ENCODE peak calls at places on chromosomes 16 and 17, in five cellular contexts. C is body of pancreas; D is GM06990; X is neural progenitor cell; L is CD8-positive, alpha-beta T cell. E is an unnamed sample.

GRCh38 chr16:26281681-26282080 is 589.9 kb downstream of the HS3ST4 start:
- DNase-seq in L (no peak), C (no peak), X (no peak), D (no peak), E (no peak)

GRCh38 chr16:89038811-89039735 is 54.6 kb upstream of the ACSF3 start:
- DNase-seq in L (no peak), C (no peak), X (no peak), D (no peak), E (no peak)

GRCh38 chr16:14405611-14406537 is 224.2 kb downstream of the PARN start:
- DNase-seq in X (peak), C (no peak), D (peak), L (no peak), E (peak)

GRCh38 chr17:17366941-17367885 is 64.0 kb downstream of the NT5M start:
- DNase-seq in D (no peak), X (peak), C (no peak), L (no peak), E (no peak)

GRCh38 chr17:20156196-20157077 is 147.3 kb downstream of the SPECC1 start:
- DNase-seq in C (peak), X (peak), D (peak), L (no peak), E (peak)

GRCh38 chr16:56475226-56475625 is 23.9 kb downstream of the OGFOD1 start:
- DNase-seq in X (no peak), D (no peak), C (no peak), L (no peak), E (no peak)

GRCh38 chr17:56185905-56186783 is 32.9 kb downstream of the ANKFN1 start:
- DNase-seq in L (no peak), X (no peak), D (no peak), C (no peak), E (no peak)

GRCh38 chr17:30345527-30346075 is 11.7 kb upstream of the TMIGD1 start:
- DNase-seq in D (no peak), L (no peak), X (no peak), C (peak), E (no peak)

GRCh38 chr17:309361-309888 is 43.2 kb downstream of the RPH3AL start:
- DNase-seq in L (no peak), C (peak), D (peak), X (peak), E (no peak)

GRCh38 chr17:42251115-42251514 is 25.1 kb downstream of the STAT5B start:
- DNase-seq in L (no peak), X (no peak), C (no peak), D (no peak), E (no peak)

GRCh38 chr17:36195474-36196098 is 972 bp downstream of the CCL3L1 start:
- DNase-seq in X (no peak), C (no peak), L (no peak), D (no peak), E (no peak)

GRCh38 chr17:4998027-4998665 is 396 bp downstream of the KIF1C start:
- DNase-seq in C (peak), D (peak), X (peak), L (no peak), E (no peak)

GRCh38 chr16:85563515-85564276 is 49.4 kb upstream of the GSE1 start:
- DNase-seq in D (no peak), X (no peak), C (peak), L (no peak), E (no peak)

GRCh38 chr16:53546988-53547391 is 44.0 kb upstream of the AKTIP start:
- DNase-seq in X (peak), C (no peak), D (no peak), L (no peak), E (no peak)

GRCh38 chr17:36792849-36793248 is 144.4 kb upstream of the LHX1 start:
- DNase-seq in L (no peak), C (no peak), D (no peak), X (no peak), E (no peak)

GRCh38 chr16:56189990-56190902 is 1.0 kb upstream of the GNAO1 start:
- DNase-seq in L (no peak), X (peak), C (no peak), D (no peak), E (no peak)

GRCh38 chr17:3768786-3769185 is 32.2 kb downstream of the ITGAE start:
- DNase-seq in C (no peak), L (no peak), X (no peak), D (no peak), E (no peak)

GRCh38 chr16:4860727-4861342 is 13.6 kb downstream of the UBN1 start:
- DNase-seq in X (no peak), L (no peak), C (no peak), D (no peak), E (no peak)

GRCh38 chr17:64147110-64148016 is 17.4 kb upstream of the ERN1 start:
- DNase-seq in C (no peak), D (no peak), L (no peak), X (no peak), E (no peak)

GRCh38 chr16:79484237-79484636 is 116.3 kb downstream of the MAF start:
- DNase-seq in L (no peak), C (no peak), D (no peak), X (no peak), E (no peak)

GRCh38 chr17:57651996-57652395 is 93.1 kb downstream of the CCDC182 start:
- DNase-seq in X (no peak), C (no peak), D (no peak), L (no peak), E (no peak)

GRCh38 chr16:31529398-31530312 is 2.0 kb downstream of the AHSP start:
- DNase-seq in C (peak), L (no peak), D (no peak), X (peak), E (no peak)

GRCh38 chr17:2120550-2121335 is 65.8 kb downstream of the HIC1 start:
- DNase-seq in C (no peak), L (no peak), D (no peak), X (no peak), E (no peak)

GRCh38 chr17:2123467-2124251 is 68.8 kb downstream of the HIC1 start:
- DNase-seq in D (peak), C (no peak), L (no peak), X (peak), E (peak)

GRCh38 chr17:2125013-2125535 is 70.2 kb downstream of the HIC1 start:
- DNase-seq in D (no peak), C (no peak), X (no peak), L (no peak), E (no peak)

GRCh38 chr17:2124391-2124790 is 69.5 kb downstream of the HIC1 start:
- DNase-seq in C (no peak), X (no peak), L (no peak), D (no peak), E (no peak)

DNA sequence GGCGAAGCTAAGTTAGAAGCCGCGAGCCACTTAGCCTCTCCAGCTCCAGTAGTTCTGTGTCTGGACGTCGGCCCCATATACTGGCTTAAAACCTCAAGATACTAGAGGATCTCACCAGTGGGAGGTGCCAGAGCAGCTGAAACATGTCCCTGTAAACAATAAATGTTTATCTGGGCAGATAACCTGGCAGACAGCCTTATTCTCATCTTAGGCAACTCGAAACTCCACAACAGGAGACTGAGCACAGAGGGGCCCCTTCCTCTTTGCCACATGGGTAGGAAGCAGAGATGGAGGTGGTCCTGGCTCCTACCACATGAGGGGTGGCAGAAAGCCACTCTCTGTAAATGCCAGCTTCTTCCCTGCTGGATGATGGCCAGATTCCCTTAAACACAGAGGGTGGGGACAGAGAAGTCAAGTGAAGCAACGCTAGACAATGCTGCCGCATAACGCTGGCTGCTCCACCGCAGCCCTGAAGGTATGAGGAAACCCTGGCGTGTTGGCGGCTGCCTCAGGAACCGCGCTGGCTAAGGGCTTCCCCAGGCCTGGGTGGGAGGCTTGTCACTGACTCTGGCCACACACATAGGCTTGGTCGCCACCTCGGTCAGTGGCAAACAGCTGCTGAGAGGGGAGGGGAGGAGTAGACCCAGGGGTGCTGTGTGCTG is 67.9 kb downstream of the HIC1 start:
- DNase-seq in X (peak), L (no peak), D (peak), C (peak), E (peak)
- TF ChIP-seq CTCF in X (no peak), L (no peak), D (no peak), C (no peak), E (no peak)

GRCh38 chr16:16096161-16096857 is 127.0 kb downstream of the ABCC6 start:
- DNase-seq in X (peak), L (no peak), D (no peak), C (peak), E (no peak)
- TF ChIP-seq CTCF in X (peak), L (no peak), D (peak), C (peak), E (no peak)

GRCh38 chr17:74964988-74965622 is 7.5 kb downstream of the HID1 start:
- DNase-seq in D (no peak), L (no peak), X (no peak), C (no peak), E (no peak)

GRCh38 chr17:74964246-74964761 is 8.3 kb downstream of the HID1 start:
- DNase-seq in D (no peak), L (no peak), C (no peak), X (no peak), E (no peak)

GRCh38 chr17:74961657-74962360 is 10.8 kb downstream of the HID1 start:
- DNase-seq in D (peak), X (peak), L (peak), C (peak), E (peak)

GRCh38 chr17:74962622-74963394 is 9.8 kb downstream of the HID1 start:
- DNase-seq in L (no peak), D (no peak), X (no peak), C (no peak), E (no peak)

DNA sequence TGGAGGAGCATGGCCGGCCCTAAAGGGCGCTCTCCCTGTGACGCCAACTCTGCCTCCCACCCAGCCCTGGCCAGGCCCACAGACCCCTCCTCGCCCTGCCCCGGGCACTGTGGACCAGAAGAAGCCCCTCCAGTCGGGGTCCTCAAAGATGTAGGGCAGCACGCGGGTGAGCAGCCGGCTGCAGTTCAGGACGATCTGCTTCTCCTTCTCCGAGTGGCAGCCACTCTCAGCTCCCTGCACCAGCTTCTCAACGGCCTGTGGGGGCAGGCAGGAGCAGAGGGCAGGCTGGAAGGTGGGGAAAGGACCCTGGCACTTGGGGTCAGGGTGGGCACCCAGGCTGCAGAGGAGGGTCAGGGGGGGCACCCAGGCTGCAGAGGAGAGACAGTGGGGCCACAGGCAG is 8.9 kb downstream of the HID1 start:
- DNase-seq in D (no peak), L (no peak), C (no peak), X (peak), E (no peak)
- TF ChIP-seq CTCF in D (no peak), L (no peak), C (no peak), X (peak), E (no peak)

GRCh38 chr17:28480278-28480677 is 6.8 kb downstream of the SLC13A2 start:
- DNase-seq in L (no peak), D (no peak), C (no peak), X (no peak), E (no peak)

GRCh38 chr17:28475151-28475900 is 1.9 kb downstream of the SLC13A2 start:
- DNase-seq in X (no peak), C (no peak), D (no peak), L (no peak), E (no peak)

GRCh38 chr17:28476076-28476475 is 2.6 kb downstream of the SLC13A2 start:
- DNase-seq in D (no peak), C (no peak), L (no peak), X (no peak), E (no peak)

GRCh38 chr17:28478940-28479615 is 5.6 kb downstream of the SLC13A2 start:
- DNase-seq in L (no peak), X (no peak), D (no peak), C (no peak), E (no peak)

GRCh38 chr17:28477928-28478327 is 4.5 kb downstream of the SLC13A2 start:
- DNase-seq in L (no peak), C (no peak), X (no peak), D (no peak), E (no peak)
- TF ChIP-seq CTCF in L (no peak), C (no peak), X (no peak), D (no peak), E (no peak)

DNA sequence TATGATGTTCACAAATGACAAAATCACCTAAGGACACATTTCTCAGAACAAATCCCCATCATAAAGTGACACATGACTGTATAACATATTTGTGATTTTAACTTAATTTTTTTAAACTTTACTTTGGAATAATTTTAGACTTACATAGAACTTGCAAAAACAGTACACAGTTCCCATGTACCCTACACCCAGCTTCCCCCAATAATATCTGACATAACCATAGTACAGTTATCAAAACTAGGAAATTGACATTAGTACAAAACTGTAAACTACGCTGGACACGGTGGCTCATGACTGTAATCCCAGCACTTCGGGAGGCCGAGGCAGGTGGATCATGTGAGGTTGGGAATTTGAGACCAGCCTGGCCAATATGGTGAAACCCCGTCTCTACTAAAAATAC is 24.8 kb downstream of the CDC27 start:
- DNase-seq in X (no peak), C (no peak), D (no peak), L (no peak), E (no peak)
- TF ChIP-seq CTCF in X (no peak), C (no peak), D (no peak), L (no peak), E (no peak)

E was measured in natural killer cell.